ENCODE peak calls at places on chromosome 6, in ten cellular contexts. One of them, this sample, is unnamed.

GRCh38 chr6:64996301-64996700 is 710.7 kb downstream of the EYS start:
- DNase-seq in heart left ventricle: no peak
- DNase-seq in cardiac fibroblast: no peak
- DNase-seq in lung: no peak
- DNase-seq in stomach: no peak
- DNase-seq in DND-41: no peak
- DNase-seq in sigmoid colon: no peak
- DNase-seq in cardiac muscle cell: peak; percentile 62
- DNase-seq in astrocyte of the spinal cord: no peak
- DNase-seq in AG04449: no peak
- DNase-seq in this sample: no peak

GRCh38 chr6:156579564-156579963 is 197.6 kb upstream of the ARID1B start:
- DNase-seq in heart left ventricle: no peak
- DNase-seq in cardiac fibroblast: no peak
- DNase-seq in lung: no peak
- DNase-seq in stomach: no peak
- DNase-seq in DND-41: no peak
- DNase-seq in sigmoid colon: no peak
- DNase-seq in cardiac muscle cell: no peak
- DNase-seq in astrocyte of the spinal cord: no peak
- DNase-seq in AG04449: no peak
- DNase-seq in this sample: no peak

GRCh38 chr6:26607434-26608230 is 10.9 kb downstream of the ABT1 start:
- DNase-seq in heart left ventricle: no peak
- DNase-seq in cardiac fibroblast: peak; percentile 74
- DNase-seq in lung: peak; percentile 46
- DNase-seq in stomach: peak; percentile 39
- DNase-seq in DND-41: peak; percentile 71
- DNase-seq in sigmoid colon: no peak
- DNase-seq in cardiac muscle cell: peak; percentile 71
- DNase-seq in astrocyte of the spinal cord: peak; percentile 61
- DNase-seq in AG04449: no peak
- DNase-seq in this sample: no peak

GRCh38 chr6:156154896-156155295 is 622.3 kb upstream of the ARID1B start:
- DNase-seq in heart left ventricle: no peak
- DNase-seq in cardiac fibroblast: no peak
- DNase-seq in lung: no peak
- DNase-seq in stomach: no peak
- DNase-seq in DND-41: no peak
- DNase-seq in sigmoid colon: no peak
- DNase-seq in cardiac muscle cell: no peak
- DNase-seq in astrocyte of the spinal cord: no peak
- DNase-seq in AG04449: no peak
- DNase-seq in this sample: no peak

GRCh38 chr6:37804676-37805075 is 14.9 kb upstream of the ZFAND3 start:
- DNase-seq in heart left ventricle: no peak
- DNase-seq in cardiac fibroblast: no peak
- DNase-seq in lung: no peak
- DNase-seq in stomach: no peak
- DNase-seq in DND-41: no peak
- DNase-seq in sigmoid colon: no peak
- DNase-seq in cardiac muscle cell: no peak
- DNase-seq in astrocyte of the spinal cord: no peak
- DNase-seq in AG04449: no peak
- DNase-seq in this sample: no peak

GRCh38 chr6:153121311-153121710 is 9.8 kb downstream of the RGS17 start:
- DNase-seq in heart left ventricle: no peak
- DNase-seq in cardiac fibroblast: peak; percentile 60
- DNase-seq in lung: no peak
- DNase-seq in stomach: no peak
- DNase-seq in DND-41: no peak
- DNase-seq in sigmoid colon: no peak
- DNase-seq in cardiac muscle cell: no peak
- DNase-seq in astrocyte of the spinal cord: no peak
- DNase-seq in AG04449: no peak
- DNase-seq in this sample: no peak

GRCh38 chr6:116352515-116353471 is 18.0 kb upstream of the DSE start:
- DNase-seq in heart left ventricle: no peak
- DNase-seq in cardiac fibroblast: peak; percentile 53
- DNase-seq in lung: no peak
- DNase-seq in stomach: no peak
- DNase-seq in DND-41: no peak
- DNase-seq in sigmoid colon: no peak
- DNase-seq in cardiac muscle cell: no peak
- DNase-seq in astrocyte of the spinal cord: peak; percentile 45
- DNase-seq in AG04449: no peak
- DNase-seq in this sample: no peak

GRCh38 chr6:35311390-35312075 is 13.9 kb downstream of the DEF6 start:
- DNase-seq in heart left ventricle: no peak
- DNase-seq in cardiac fibroblast: no peak
- DNase-seq in lung: no peak
- DNase-seq in stomach: no peak
- DNase-seq in DND-41: peak; percentile 77
- DNase-seq in sigmoid colon: no peak
- DNase-seq in cardiac muscle cell: no peak
- DNase-seq in astrocyte of the spinal cord: no peak
- DNase-seq in AG04449: no peak
- DNase-seq in this sample: no peak

GRCh38 chr6:27472617-27473400 is at the start of gene ZNF184:
- DNase-seq in heart left ventricle: peak; percentile 95
- DNase-seq in cardiac fibroblast: peak; percentile 99
- DNase-seq in lung: peak; percentile 96
- DNase-seq in stomach: peak; percentile 96
- DNase-seq in DND-41: peak; percentile 90
- DNase-seq in sigmoid colon: peak; percentile 98
- DNase-seq in cardiac muscle cell: peak; percentile 98
- DNase-seq in astrocyte of the spinal cord: peak; percentile 99
- DNase-seq in AG04449: peak; percentile 83
- DNase-seq in this sample: peak; percentile 89

GRCh38 chr6:2034256-2034655 is 211.1 kb downstream of the GMDS start:
- DNase-seq in heart left ventricle: no peak
- DNase-seq in cardiac fibroblast: peak; percentile 53
- DNase-seq in lung: no peak
- DNase-seq in stomach: no peak
- DNase-seq in DND-41: no peak
- DNase-seq in sigmoid colon: no peak
- DNase-seq in cardiac muscle cell: no peak
- DNase-seq in astrocyte of the spinal cord: no peak
- DNase-seq in AG04449: no peak
- DNase-seq in this sample: no peak

GRCh38 chr6:145319605-145320004 is 415.7 kb downstream of the EPM2A start:
- DNase-seq in heart left ventricle: no peak
- DNase-seq in cardiac fibroblast: no peak
- DNase-seq in lung: no peak
- DNase-seq in stomach: no peak
- DNase-seq in DND-41: no peak
- DNase-seq in sigmoid colon: no peak
- DNase-seq in cardiac muscle cell: no peak
- DNase-seq in astrocyte of the spinal cord: no peak
- DNase-seq in AG04449: no peak
- DNase-seq in this sample: no peak

GRCh38 chr6:159819932-159820640 is 20.0 kb downstream of the PNLDC1 start:
- DNase-seq in heart left ventricle: no peak
- DNase-seq in cardiac fibroblast: no peak
- DNase-seq in lung: no peak
- DNase-seq in stomach: no peak
- DNase-seq in DND-41: peak; percentile 96
- DNase-seq in sigmoid colon: no peak
- DNase-seq in cardiac muscle cell: no peak
- DNase-seq in astrocyte of the spinal cord: no peak
- DNase-seq in AG04449: no peak
- DNase-seq in this sample: no peak

GRCh38 chr6:41741625-41742490 is 5.3 kb downstream of the PGC start:
- DNase-seq in heart left ventricle: no peak
- DNase-seq in cardiac fibroblast: no peak
- DNase-seq in lung: no peak
- DNase-seq in stomach: peak; percentile 64
- DNase-seq in DND-41: no peak
- DNase-seq in sigmoid colon: no peak
- DNase-seq in cardiac muscle cell: no peak
- DNase-seq in astrocyte of the spinal cord: no peak
- DNase-seq in AG04449: no peak
- DNase-seq in this sample: no peak

GRCh38 chr6:32692019-32692418 is 25.6 kb upstream of the HLA-DQB1 start:
- DNase-seq in heart left ventricle: no peak
- DNase-seq in cardiac fibroblast: no peak
- DNase-seq in lung: peak; percentile 51
- DNase-seq in stomach: peak; percentile 43
- DNase-seq in DND-41: peak; percentile 30
- DNase-seq in sigmoid colon: no peak
- DNase-seq in cardiac muscle cell: peak; percentile 19
- DNase-seq in astrocyte of the spinal cord: no peak
- DNase-seq in AG04449: no peak
- DNase-seq in this sample: no peak

GRCh38 chr6:28537509-28538140 is 11.9 kb downstream of the GPX5 start:
- DNase-seq in heart left ventricle: no peak
- DNase-seq in cardiac fibroblast: no peak
- DNase-seq in lung: no peak
- DNase-seq in stomach: no peak
- DNase-seq in DND-41: no peak
- DNase-seq in sigmoid colon: no peak
- DNase-seq in cardiac muscle cell: no peak
- DNase-seq in astrocyte of the spinal cord: peak; percentile 8
- DNase-seq in AG04449: no peak
- DNase-seq in this sample: no peak

GRCh38 chr6:144621332-144621731 is 336.2 kb downstream of the UTRN start:
- DNase-seq in heart left ventricle: no peak
- DNase-seq in cardiac fibroblast: no peak
- DNase-seq in lung: no peak
- DNase-seq in stomach: no peak
- DNase-seq in DND-41: no peak
- DNase-seq in sigmoid colon: no peak
- DNase-seq in cardiac muscle cell: no peak
- DNase-seq in astrocyte of the spinal cord: no peak
- DNase-seq in AG04449: no peak
- DNase-seq in this sample: no peak

GRCh38 chr6:95094751-95095150 is 482.6 kb upstream of the MANEA start:
- DNase-seq in heart left ventricle: no peak
- DNase-seq in cardiac fibroblast: peak; percentile 7
- DNase-seq in lung: no peak
- DNase-seq in stomach: no peak
- DNase-seq in DND-41: no peak
- DNase-seq in sigmoid colon: no peak
- DNase-seq in cardiac muscle cell: no peak
- DNase-seq in astrocyte of the spinal cord: peak; percentile 71
- DNase-seq in AG04449: no peak
- DNase-seq in this sample: peak; percentile 63
- H3K4me3 ChIP-seq in heart left ventricle: no peak overlapping the region
- H3K4me3 ChIP-seq in cardiac fibroblast: peak overlapping the region; percentile 8
- H3K4me3 ChIP-seq in lung: no peak overlapping the region
- H3K4me3 ChIP-seq in stomach: no peak overlapping the region
- H3K4me3 ChIP-seq in DND-41: no peak overlapping the region
- H3K4me3 ChIP-seq in sigmoid colon: no peak overlapping the region
- H3K4me3 ChIP-seq in cardiac muscle cell: no peak overlapping the region
- H3K4me3 ChIP-seq in astrocyte of the spinal cord: no peak overlapping the region
- H3K4me3 ChIP-seq in AG04449: no peak overlapping the region
- H3K4me3 ChIP-seq in this sample: no peak overlapping the region

DNA sequence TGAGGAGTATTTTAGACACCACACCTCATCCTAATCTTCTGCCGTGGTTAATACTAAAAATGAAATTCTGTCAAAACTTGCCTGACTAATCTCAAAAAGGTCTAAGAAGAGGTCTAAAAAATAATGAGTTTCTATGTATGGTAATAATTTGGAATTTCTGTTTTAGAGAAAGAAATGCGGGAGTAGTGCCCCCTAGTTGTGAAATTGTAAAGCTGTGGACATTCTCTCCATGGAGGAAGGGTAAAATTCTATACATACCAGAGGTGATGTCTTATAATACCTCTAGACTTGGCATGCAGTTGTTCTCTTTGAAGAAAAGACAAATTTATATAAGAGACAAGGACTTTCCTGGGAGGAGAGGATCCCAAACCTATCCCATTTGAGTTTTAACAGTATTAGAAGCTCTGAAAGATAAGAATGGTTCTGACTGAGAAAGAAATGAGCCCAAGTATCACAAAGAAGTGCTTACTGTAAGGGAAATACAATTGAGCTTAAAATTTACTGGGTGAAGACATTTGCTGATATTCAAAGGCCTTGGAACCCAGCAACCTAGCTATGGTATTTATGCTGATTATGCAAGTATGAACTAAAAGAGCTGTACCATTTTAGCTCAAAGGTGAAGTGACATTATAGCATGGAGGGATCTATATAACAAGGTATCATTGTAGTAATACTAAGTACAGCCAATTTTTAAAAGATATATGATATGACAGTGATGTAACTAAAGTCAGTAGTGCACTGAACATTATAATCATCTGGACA is 5.1 kb upstream of the EPHA7 start:
- DNase-seq in heart left ventricle: no peak
- DNase-seq in cardiac fibroblast: peak; percentile 26
- DNase-seq in lung: no peak
- DNase-seq in stomach: no peak
- DNase-seq in DND-41: no peak
- DNase-seq in sigmoid colon: no peak
- DNase-seq in cardiac muscle cell: peak; percentile 44
- DNase-seq in astrocyte of the spinal cord: peak; percentile 28
- DNase-seq in AG04449: no peak
- DNase-seq in this sample: no peak
- TF ChIP-seq CTCF in heart left ventricle: peak; percentile 49
- TF ChIP-seq CTCF in cardiac fibroblast: peak; percentile 56
- TF ChIP-seq CTCF in lung: no peak
- TF ChIP-seq CTCF in stomach: no peak
- TF ChIP-seq CTCF in DND-41: peak; percentile 49
- TF ChIP-seq CTCF in sigmoid colon: no peak
- TF ChIP-seq CTCF in cardiac muscle cell: peak; percentile 71
- TF ChIP-seq CTCF in astrocyte of the spinal cord: peak; percentile 69
- TF ChIP-seq CTCF in AG04449: no peak
- TF ChIP-seq CTCF in this sample: peak; percentile 48

GRCh38 chr6:29629571-29629970 is 3.4 kb downstream of the GABBR1 start:
- DNase-seq in heart left ventricle: no peak
- DNase-seq in cardiac fibroblast: no peak
- DNase-seq in lung: no peak
- DNase-seq in stomach: no peak
- DNase-seq in DND-41: no peak
- DNase-seq in sigmoid colon: no peak
- DNase-seq in cardiac muscle cell: no peak
- DNase-seq in astrocyte of the spinal cord: no peak
- DNase-seq in AG04449: no peak
- DNase-seq in this sample: no peak
- H3K4me3 ChIP-seq in heart left ventricle: no peak overlapping the region
- H3K4me3 ChIP-seq in cardiac fibroblast: no peak overlapping the region
- H3K4me3 ChIP-seq in lung: no peak overlapping the region
- H3K4me3 ChIP-seq in stomach: no peak overlapping the region
- H3K4me3 ChIP-seq in DND-41: peak overlapping the region; percentile 56
- H3K4me3 ChIP-seq in sigmoid colon: no peak overlapping the region
- H3K4me3 ChIP-seq in cardiac muscle cell: no peak overlapping the region
- H3K4me3 ChIP-seq in astrocyte of the spinal cord: no peak overlapping the region
- H3K4me3 ChIP-seq in AG04449: no peak overlapping the region
- H3K4me3 ChIP-seq in this sample: no peak overlapping the region

DNA sequence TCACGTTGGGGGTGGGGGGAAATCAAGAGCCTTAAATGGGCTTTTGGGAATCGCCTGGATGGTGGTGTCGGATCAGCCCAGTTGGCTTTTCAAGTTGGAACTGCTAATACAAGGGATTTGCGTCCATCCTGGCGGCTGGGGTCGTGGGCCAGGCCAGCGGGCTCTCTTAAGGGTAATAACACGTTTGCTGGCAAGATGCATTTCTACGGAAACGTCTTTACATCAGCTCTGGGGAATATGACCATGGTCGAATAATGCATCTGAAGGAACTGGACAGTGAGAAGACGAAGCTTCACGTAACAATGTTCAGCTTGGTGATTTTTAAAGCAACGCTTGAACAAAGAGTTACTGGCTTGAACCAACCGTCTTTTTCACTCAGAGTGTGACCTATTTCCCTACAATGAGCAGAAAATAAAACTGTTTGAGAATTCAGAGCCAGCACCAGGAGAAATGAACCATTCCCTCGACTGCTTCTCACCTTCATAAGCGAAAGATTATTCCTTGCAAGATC is 1.6 kb upstream of the MARCKS start:
- DNase-seq in heart left ventricle: peak; percentile 21
- DNase-seq in cardiac fibroblast: peak; percentile 37
- DNase-seq in lung: no peak
- DNase-seq in stomach: no peak
- DNase-seq in DND-41: no peak
- DNase-seq in sigmoid colon: peak; percentile 75
- DNase-seq in cardiac muscle cell: peak; percentile 50
- DNase-seq in astrocyte of the spinal cord: peak; percentile 67
- DNase-seq in AG04449: no peak
- DNase-seq in this sample: no peak
- TF ChIP-seq CTCF in heart left ventricle: no peak
- TF ChIP-seq CTCF in cardiac fibroblast: no peak
- TF ChIP-seq CTCF in lung: no peak
- TF ChIP-seq CTCF in stomach: no peak
- TF ChIP-seq CTCF in DND-41: no peak
- TF ChIP-seq CTCF in sigmoid colon: no peak
- TF ChIP-seq CTCF in cardiac muscle cell: no peak
- TF ChIP-seq CTCF in astrocyte of the spinal cord: no peak
- TF ChIP-seq CTCF in AG04449: no peak
- TF ChIP-seq CTCF in this sample: no peak

This sample was measured in kidney epithelial cell.